ENCODE peak calls at places on chromosomes 5 and 9, in five cellular contexts. One of them, this sample, is unnamed.

GRCh38 chr5:2205185-2205585 is 322.5 kb upstream of the IRX4 start:
- DNase-seq in endothelial cell of umbilical vein: no peak
- DNase-seq in A549: no peak
- DNase-seq in K562: no peak
- DNase-seq in HepG2: no peak
- DNase-seq in this sample: no peak

GRCh38 chr9:61673664-61674381 is 484.0 kb downstream of the SPATA31A7 start:
- DNase-seq in K562: no peak
- DNase-seq in A549: no peak
- DNase-seq in HepG2: no peak
- DNase-seq in endothelial cell of umbilical vein: no peak
- DNase-seq in this sample: no peak

GRCh38 chr9:35340046-35340445 is 149.9 kb upstream of the RUSC2 start:
- DNase-seq in HepG2: no peak
- DNase-seq in K562: no peak
- DNase-seq in endothelial cell of umbilical vein: no peak
- DNase-seq in A549: no peak
- DNase-seq in this sample: no peak

GRCh38 chr5:142012792-142013388 is at the start of gene GNPDA1:
- DNase-seq in HepG2: peak
- DNase-seq in endothelial cell of umbilical vein: peak
- DNase-seq in K562: peak
- DNase-seq in A549: peak
- DNase-seq in this sample: peak

GRCh38 chr5:135243194-135244191 is 155.5 kb downstream of the MACROH2A1 start:
- DNase-seq in endothelial cell of umbilical vein: no peak
- DNase-seq in HepG2: peak
- DNase-seq in K562: no peak
- DNase-seq in A549: no peak
- DNase-seq in this sample: no peak

GRCh38 chr5:116543501-116543900 is 31.1 kb downstream of the SEMA6A start:
- DNase-seq in K562: no peak
- DNase-seq in HepG2: no peak
- DNase-seq in endothelial cell of umbilical vein: peak
- DNase-seq in A549: no peak
- DNase-seq in this sample: no peak

GRCh38 chr9:97983524-97984187 is 515 bp downstream of the ANP32B start:
- DNase-seq in K562: peak
- DNase-seq in endothelial cell of umbilical vein: peak
- DNase-seq in HepG2: no peak
- DNase-seq in A549: peak
- DNase-seq in this sample: peak

GRCh38 chr9:128421474-128422010 is 885 bp downstream of the CERCAM start:
- DNase-seq in HepG2: no peak
- DNase-seq in endothelial cell of umbilical vein: no peak
- DNase-seq in A549: no peak
- DNase-seq in K562: peak
- DNase-seq in this sample: peak

GRCh38 chr9:94639045-94639995 is at the start of gene FBP1:
- DNase-seq in HepG2: no peak
- DNase-seq in endothelial cell of umbilical vein: peak
- DNase-seq in A549: no peak
- DNase-seq in K562: no peak
- DNase-seq in this sample: peak

GRCh38 chr5:150553911-150554310 is 46.0 kb downstream of the NDST1 start:
- DNase-seq in K562: no peak
- DNase-seq in HepG2: no peak
- DNase-seq in endothelial cell of umbilical vein: no peak
- DNase-seq in A549: no peak
- DNase-seq in this sample: no peak

GRCh38 chr5:61342066-61342465 is 10.0 kb downstream of the ZSWIM6 start:
- DNase-seq in K562: no peak
- DNase-seq in A549: peak
- DNase-seq in HepG2: no peak
- DNase-seq in endothelial cell of umbilical vein: peak
- DNase-seq in this sample: no peak

GRCh38 chr5:140165101-140165920 is 9.7 kb upstream of the CYSTM1 start:
- DNase-seq in endothelial cell of umbilical vein: peak
- DNase-seq in HepG2: no peak
- DNase-seq in K562: peak
- DNase-seq in A549: peak
- DNase-seq in this sample: no peak

GRCh38 chr5:151082976-151083651 is 2.3 kb upstream of the TNIP1 start:
- DNase-seq in K562: no peak
- DNase-seq in HepG2: no peak
- DNase-seq in A549: peak
- DNase-seq in endothelial cell of umbilical vein: no peak
- DNase-seq in this sample: no peak

GRCh38 chr9:134807726-134808125 is 72.9 kb upstream of the FCN2 start:
- DNase-seq in K562: no peak
- DNase-seq in A549: peak
- DNase-seq in endothelial cell of umbilical vein: peak
- DNase-seq in HepG2: no peak
- DNase-seq in this sample: no peak

GRCh38 chr5:124512236-124512635 is 234.2 kb downstream of the ZNF608 start:
- DNase-seq in A549: no peak
- DNase-seq in K562: no peak
- DNase-seq in endothelial cell of umbilical vein: no peak
- DNase-seq in HepG2: no peak
- DNase-seq in this sample: no peak

GRCh38 chr9:135500071-135500524 is 384 bp upstream of the MRPS2 start:
- DNase-seq in A549: no peak
- DNase-seq in endothelial cell of umbilical vein: peak
- DNase-seq in K562: no peak
- DNase-seq in HepG2: no peak
- DNase-seq in this sample: no peak

GRCh38 chr9:70616401-70617010 is 202.0 kb upstream of the KLF9 start:
- DNase-seq in K562: no peak
- DNase-seq in HepG2: no peak
- DNase-seq in endothelial cell of umbilical vein: no peak
- DNase-seq in A549: no peak
- DNase-seq in this sample: no peak

GRCh38 chr9:88781500-88782391 is 209.5 kb upstream of the S1PR3 start:
- DNase-seq in K562: peak
- DNase-seq in A549: peak
- DNase-seq in HepG2: peak
- DNase-seq in endothelial cell of umbilical vein: peak
- DNase-seq in this sample: peak

GRCh38 chr5:140049205-140049604 is 6.1 kb upstream of the NRG2 start:
- DNase-seq in HepG2: no peak
- DNase-seq in A549: no peak
- DNase-seq in K562: no peak
- DNase-seq in endothelial cell of umbilical vein: no peak
- DNase-seq in this sample: no peak

GRCh38 chr5:110899566-110900412 is 161.0 kb downstream of the SLC25A46 start:
- DNase-seq in K562: no peak
- DNase-seq in HepG2: no peak
- DNase-seq in A549: no peak
- DNase-seq in endothelial cell of umbilical vein: no peak
- DNase-seq in this sample: no peak

GRCh38 chr9:12494411-12494810 is 198.8 kb upstream of the TYRP1 start:
- DNase-seq in A549: no peak
- DNase-seq in K562: no peak
- DNase-seq in endothelial cell of umbilical vein: no peak
- DNase-seq in HepG2: no peak
- DNase-seq in this sample: no peak

GRCh38 chr5:177317959-177318377 is 6.3 kb upstream of the MXD3 start:
- DNase-seq in A549: peak
- DNase-seq in K562: peak
- DNase-seq in endothelial cell of umbilical vein: peak
- DNase-seq in HepG2: peak
- DNase-seq in this sample: peak

GRCh38 chr9:101468116-101468515 is 32.5 kb upstream of the ALDOB start:
- DNase-seq in A549: no peak
- DNase-seq in HepG2: no peak
- DNase-seq in K562: no peak
- DNase-seq in endothelial cell of umbilical vein: no peak
- DNase-seq in this sample: no peak

GRCh38 chr5:106755789-106756188 is 914.9 kb downstream of the EFNA5 start:
- DNase-seq in A549: no peak
- DNase-seq in HepG2: no peak
- DNase-seq in K562: no peak
- DNase-seq in endothelial cell of umbilical vein: no peak
- DNase-seq in this sample: no peak

GRCh38 chr5:140043508-140043872 is 391 bp upstream of the NRG2 start:
- DNase-seq in endothelial cell of umbilical vein: no peak
- DNase-seq in HepG2: no peak
- DNase-seq in K562: no peak
- DNase-seq in A549: peak
- DNase-seq in this sample: no peak

GRCh38 chr9:129483467-129484324 is 137.2 kb downstream of the C9orf50 start:
- DNase-seq in HepG2: no peak
- DNase-seq in K562: peak
- DNase-seq in endothelial cell of umbilical vein: peak
- DNase-seq in A549: peak
- DNase-seq in this sample: peak

GRCh38 chr5:79612667-79613190 is 488 bp downstream of the TENT2 start:
- DNase-seq in K562: no peak
- DNase-seq in endothelial cell of umbilical vein: no peak
- DNase-seq in A549: no peak
- DNase-seq in HepG2: peak
- DNase-seq in this sample: peak

GRCh38 chr5:1185038-1185651 is 16.2 kb upstream of the SLC6A19 start:
- DNase-seq in A549: no peak
- DNase-seq in K562: no peak
- DNase-seq in HepG2: no peak
- DNase-seq in endothelial cell of umbilical vein: no peak
- DNase-seq in this sample: no peak

GRCh38 chr9:3511537-3511936 is 14.3 kb downstream of the RFX3 start:
- DNase-seq in endothelial cell of umbilical vein: no peak
- DNase-seq in HepG2: peak
- DNase-seq in K562: peak
- DNase-seq in A549: peak
- DNase-seq in this sample: peak

DNA sequence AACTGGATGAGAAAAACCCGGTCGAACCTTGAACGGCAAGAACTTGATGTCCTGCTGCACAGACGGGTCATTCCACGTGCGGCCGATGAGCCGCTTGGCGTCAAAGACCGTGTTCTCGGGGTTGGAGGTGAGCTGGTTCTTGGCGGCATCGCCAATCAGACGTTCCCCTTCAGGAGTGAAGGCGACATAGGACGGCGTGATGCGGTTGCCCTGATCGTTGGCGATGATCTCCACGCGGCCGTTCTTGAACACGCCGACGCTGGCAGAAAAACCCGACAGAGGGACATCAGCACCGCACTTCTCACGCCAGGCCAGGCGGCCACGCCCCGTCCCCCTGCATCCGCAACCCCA is 519 bp downstream of the HSPA5 start:
- DNase-seq in A549: peak
- DNase-seq in HepG2: peak
- DNase-seq in endothelial cell of umbilical vein: no peak
- DNase-seq in K562: peak
- DNase-seq in this sample: peak
- TF ChIP-seq CTCF in A549: no peak
- TF ChIP-seq CTCF in HepG2: no peak
- TF ChIP-seq CTCF in endothelial cell of umbilical vein: no peak
- TF ChIP-seq CTCF in K562: no peak
- TF ChIP-seq CTCF in this sample: no peak

GRCh38 chr5:133338504-133339355 is 273.6 kb downstream of the FSTL4 start:
- DNase-seq in HepG2: no peak
- DNase-seq in endothelial cell of umbilical vein: no peak
- DNase-seq in K562: no peak
- DNase-seq in A549: no peak
- DNase-seq in this sample: no peak

GRCh38 chr5:133341296-133341695 is 271.0 kb downstream of the FSTL4 start:
- DNase-seq in K562: no peak
- DNase-seq in endothelial cell of umbilical vein: no peak
- DNase-seq in A549: no peak
- DNase-seq in HepG2: no peak
- DNase-seq in this sample: no peak

GRCh38 chr5:133341915-133342710 is 270.2 kb downstream of the FSTL4 start:
- DNase-seq in HepG2: no peak
- DNase-seq in A549: no peak
- DNase-seq in K562: no peak
- DNase-seq in endothelial cell of umbilical vein: no peak
- DNase-seq in this sample: no peak

GRCh38 chr5:133340002-133340755 is 272.2 kb downstream of the FSTL4 start:
- DNase-seq in K562: no peak
- DNase-seq in endothelial cell of umbilical vein: no peak
- DNase-seq in A549: no peak
- DNase-seq in HepG2: no peak
- DNase-seq in this sample: no peak

DNA sequence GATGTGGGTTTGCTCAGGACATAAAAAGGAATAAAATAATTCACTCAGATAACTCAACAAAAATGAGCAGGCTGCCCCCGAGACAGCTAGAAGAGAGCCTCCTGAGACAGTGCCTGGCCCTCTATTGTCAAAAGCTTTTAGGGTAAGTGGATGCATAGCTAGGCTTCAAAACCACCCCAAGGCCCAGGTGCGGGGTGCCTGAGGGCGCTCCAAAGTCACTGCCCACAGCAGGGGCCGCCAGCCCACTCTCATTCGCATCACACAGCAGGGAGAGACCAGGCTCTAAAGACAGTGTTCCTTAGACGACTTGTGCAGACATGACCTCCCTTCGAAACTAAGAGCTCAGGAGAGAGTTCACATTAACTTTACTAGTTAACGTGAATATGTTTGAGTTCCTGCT is 271.5 kb downstream of the FSTL4 start:
- DNase-seq in endothelial cell of umbilical vein: no peak
- DNase-seq in A549: no peak
- DNase-seq in HepG2: no peak
- DNase-seq in K562: no peak
- DNase-seq in this sample: no peak
- TF ChIP-seq MYC in endothelial cell of umbilical vein: no peak
- TF ChIP-seq MYC in A549: no peak
- TF ChIP-seq MYC in HepG2: no peak
- TF ChIP-seq MYC in K562: no peak
- TF ChIP-seq MYC in this sample: no peak

GRCh38 chr9:99948896-99949295 is 42.4 kb downstream of the STX17 start:
- DNase-seq in A549: no peak
- DNase-seq in HepG2: no peak
- DNase-seq in endothelial cell of umbilical vein: peak
- DNase-seq in K562: no peak
- DNase-seq in this sample: no peak

GRCh38 chr9:99948482-99948881 is 42.0 kb downstream of the STX17 start:
- DNase-seq in endothelial cell of umbilical vein: no peak
- DNase-seq in HepG2: no peak
- DNase-seq in K562: no peak
- DNase-seq in A549: no peak
- DNase-seq in this sample: no peak

DNA sequence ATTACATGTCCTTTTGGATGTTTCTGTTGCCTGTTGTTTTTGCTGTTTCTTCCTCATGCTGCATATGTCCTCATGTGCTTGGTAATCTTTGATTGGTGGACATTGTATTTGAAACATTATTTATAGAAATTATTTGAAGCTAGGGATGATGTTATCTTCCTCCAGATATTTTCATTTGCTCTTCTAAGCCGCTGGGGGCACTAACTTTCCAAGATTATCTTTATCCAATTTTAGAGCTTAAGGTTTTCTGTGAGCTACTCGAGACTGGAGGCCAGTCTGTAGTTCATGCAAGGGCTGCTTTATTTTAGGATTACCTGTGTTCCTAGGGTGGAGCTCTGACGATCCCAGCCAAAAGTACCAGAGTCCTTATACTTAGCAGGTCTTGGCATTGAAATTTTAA is 40.9 kb downstream of the STX17 start:
- DNase-seq in K562: peak
- DNase-seq in HepG2: no peak
- DNase-seq in A549: peak
- DNase-seq in endothelial cell of umbilical vein: no peak
- DNase-seq in this sample: no peak
- TF ChIP-seq CTCF in K562: peak
- TF ChIP-seq CTCF in HepG2: no peak
- TF ChIP-seq CTCF in A549: no peak
- TF ChIP-seq CTCF in endothelial cell of umbilical vein: no peak
- TF ChIP-seq CTCF in this sample: no peak

GRCh38 chr5:158212915-158213314 is 354.0 kb upstream of the CLINT1 start:
- DNase-seq in HepG2: no peak
- DNase-seq in K562: peak
- DNase-seq in endothelial cell of umbilical vein: no peak
- DNase-seq in A549: peak
- DNase-seq in this sample: no peak
- TF ChIP-seq MYC in HepG2: no peak
- TF ChIP-seq MYC in K562: no peak
- TF ChIP-seq MYC in endothelial cell of umbilical vein: no peak
- TF ChIP-seq MYC in A549: no peak
- TF ChIP-seq MYC in this sample: no peak

This sample was measured in NB4.